ENCODE peak calls at places on chromosomes 11 and 22, in five cellular contexts. M, R, S, P and D are unnamed samples.

GRCh38 chr22:20456064-20456721 is 18.6 kb upstream of the SCARF2 start:
- DNase-seq in M (peak), R (peak), S (peak), P (peak), D (peak)

GRCh38 chr11:121105851-121106250 is 4.8 kb downstream of the TECTA start:
- DNase-seq in M (no peak), R (no peak), S (no peak), P (no peak), D (no peak)

GRCh38 chr22:39241632-39242388 is 3.0 kb downstream of the PDGFB start:
- DNase-seq in M (peak), R (no peak), S (no peak), P (no peak), D (no peak)

GRCh38 chr11:9573775-9574555 is 495 bp downstream of the WEE1 start:
- DNase-seq in M (no peak), R (no peak), S (no peak), P (no peak), D (no peak)

GRCh38 chr11:113992459-113993105 is 17.7 kb downstream of the HTR3A start:
- DNase-seq in M (no peak), R (no peak), S (no peak), P (no peak), D (no peak)

GRCh38 chr11:116729501-116730240 is 43.1 kb downstream of the BUD13 start:
- DNase-seq in M (no peak), R (no peak), S (no peak), P (no peak), D (no peak)

GRCh38 chr11:133064152-133064877 is 468.0 kb downstream of the OPCML start:
- DNase-seq in M (no peak), R (no peak), S (peak), P (peak), D (peak)

GRCh38 chr11:109241988-109242387 is 180.0 kb upstream of the C11orf87 start:
- DNase-seq in M (no peak), R (no peak), S (no peak), P (no peak), D (no peak)

GRCh38 chr22:40385041-40385782 is 14.8 kb downstream of the SGSM3 start:
- DNase-seq in M (peak), R (no peak), S (no peak), P (no peak), D (no peak)

GRCh38 chr22:24391836-24392217 is 35.6 kb upstream of the ADORA2A start:
- DNase-seq in M (no peak), R (peak), S (no peak), P (no peak), D (no peak)

GRCh38 chr11:17252704-17253103 is 23.8 kb upstream of the NUCB2 start:
- DNase-seq in M (no peak), R (no peak), S (no peak), P (no peak), D (no peak)